ENCODE peak calls at places on chromosomes 13 and 19, in eight cellular contexts. O is OCI-LY7, T is PC-3, I is bronchial epithelial cell, Z is kidney epithelial cell, C is progenitor cell of endocrine pancreas, K is cardiac fibroblast, Y is A673. D is an unnamed sample.

GRCh38 chr13:113489549-113490495 is 689 bp downstream of the DCUN1D2 start:
- DNase-seq in C (no peak), O (peak), T (peak), I (peak), K (peak), Z (no peak), Y (peak), D (no peak)

GRCh38 chr19:43524922-43525835 is 1.8 kb downstream of the ETHE1 start:
- DNase-seq in Y (peak), I (peak), C (no peak), O (no peak), T (peak), Z (no peak), K (peak), D (no peak)

GRCh38 chr13:30991922-30992321 is 59.5 kb downstream of the TEX26 start:
- DNase-seq in T (no peak), Y (no peak), C (no peak), K (no peak), O (no peak), Z (no peak), I (peak), D (no peak)

GRCh38 chr13:37695200-37695599 is 96.6 kb upstream of the POSTN start:
- DNase-seq in K (no peak), C (no peak), I (no peak), Z (no peak), Y (no peak), O (no peak), T (no peak), D (no peak)

GRCh38 chr13:31540316-31540715 is 199.0 kb upstream of the RXFP2 start:
- DNase-seq in T (peak), I (peak), C (no peak), Y (no peak), O (no peak), K (no peak), Z (no peak), D (no peak)

GRCh38 chr13:50162567-50162966 is 147.3 kb downstream of the KCNRG start:
- DNase-seq in K (no peak), C (no peak), I (no peak), T (no peak), Y (no peak), Z (no peak), O (no peak), D (no peak)

GRCh38 chr13:28716511-28716910 is 2.3 kb downstream of the SLC46A3 start:
- DNase-seq in I (peak), K (peak), Z (peak), Y (no peak), C (no peak), O (no peak), T (peak), D (no peak)

GRCh38 chr19:29887498-29887897 is 54.5 kb upstream of the URI1 start:
- DNase-seq in K (peak), C (no peak), T (no peak), Z (no peak), Y (no peak), I (no peak), O (peak), D (no peak)

GRCh38 chr19:46624958-46625661 is at the start of gene PTGIR:
- DNase-seq in I (peak), C (no peak), T (no peak), Z (no peak), K (peak), O (no peak), Y (no peak), D (no peak)

GRCh38 chr13:89673789-89674311 is 1673.6 kb upstream of the MIR17HG start:
- DNase-seq in K (no peak), Y (no peak), T (no peak), C (no peak), O (no peak), I (no peak), Z (no peak), D (no peak)

GRCh38 chr13:111270765-111271164 is 49.7 kb upstream of the TEX29 start:
- DNase-seq in I (peak), Z (no peak), O (no peak), K (no peak), C (no peak), Y (no peak), T (no peak), D (no peak)

GRCh38 chr13:33678906-33679657 is 138.9 kb upstream of the RFC3 start:
- DNase-seq in O (no peak), I (peak), Y (no peak), T (peak), C (no peak), K (peak), Z (peak), D (no peak)

GRCh38 chr19:21322528-21322927 is 6.7 kb downstream of the ZNF708 start:
- DNase-seq in Y (no peak), T (no peak), O (no peak), I (no peak), C (no peak), K (peak), Z (no peak), D (no peak)

GRCh38 chr19:34276614-34277013 is 22.3 kb downstream of the GARRE1 start:
- DNase-seq in O (peak), K (no peak), Y (no peak), C (no peak), I (no peak), T (no peak), Z (no peak), D (no peak)

GRCh38 chr13:23770428-23770827 is 118.8 kb downstream of the MIPEP start:
- DNase-seq in O (no peak), C (no peak), T (no peak), I (no peak), Z (no peak), K (no peak), Y (no peak), D (no peak)

GRCh38 chr13:24264976-24265375 is 44.4 kb upstream of the C1QTNF9 start:
- DNase-seq in O (no peak), Y (no peak), I (peak), C (no peak), Z (no peak), T (no peak), K (no peak), D (peak)

GRCh38 chr19:3785938-3786824 is at the start of gene MATK:
- DNase-seq in Z (no peak), Y (no peak), T (no peak), K (no peak), I (no peak), C (no peak), O (no peak), D (peak)

GRCh38 chr13:114334305-114335053 is 20.2 kb downstream of the CHAMP1 start:
- DNase-seq in Z (no peak), C (no peak), T (no peak), I (no peak), Y (no peak), K (no peak), O (peak), D (no peak)

GRCh38 chr19:33796164-33797100 is at the start of gene KCTD15:
- DNase-seq in T (peak), K (peak), I (no peak), O (peak), C (peak), Z (no peak), Y (peak), D (no peak)

GRCh38 chr13:39321578-39321977 is 281.4 kb downstream of the LHFPL6 start:
- DNase-seq in K (peak), I (no peak), C (no peak), T (no peak), Y (no peak), Z (no peak), O (no peak), D (no peak)

GRCh38 chr13:56347014-56347413 is 793.7 kb upstream of the PRR20A start:
- DNase-seq in C (no peak), T (no peak), Y (no peak), O (no peak), Z (no peak), K (no peak), I (no peak), D (no peak)

GRCh38 chr19:11324079-11324661 is 15.3 kb downstream of the RAB3D start:
- DNase-seq in Y (peak), K (peak), I (peak), Z (peak), C (no peak), T (peak), O (peak), D (peak)

GRCh38 chr13:84831666-84832657 is 949.7 kb upstream of the SLITRK1 start:
- DNase-seq in O (no peak), C (no peak), Z (no peak), T (no peak), Y (no peak), I (no peak), K (no peak), D (no peak)

DNA sequence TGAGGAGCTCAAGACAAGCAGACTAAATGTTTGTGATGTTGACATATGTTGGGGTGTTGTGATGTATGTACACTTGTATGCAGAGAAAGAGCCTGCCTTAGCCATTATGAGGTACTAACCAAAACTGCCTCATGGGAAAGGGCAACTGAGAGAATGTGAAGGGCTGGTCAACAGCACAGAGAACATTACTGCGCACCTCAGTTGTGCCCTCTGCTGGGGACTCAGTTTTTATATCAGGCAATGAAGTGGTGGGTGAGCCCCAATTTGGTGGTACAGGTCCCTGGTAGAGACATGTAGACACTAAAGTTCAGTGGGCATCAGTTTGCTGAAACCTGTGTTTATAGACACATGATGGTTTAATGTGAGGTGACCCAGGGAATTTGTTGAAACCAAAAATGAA is 286.9 kb downstream of the DCT start:
- DNase-seq in T (peak), Y (peak), I (peak), O (peak), C (no peak), Z (no peak), K (peak), D (no peak)
- TF ChIP-seq CTCF in T (peak), Y (peak), I (peak), O (peak), C (peak), Z (peak), K (peak), D (no peak)

DNA sequence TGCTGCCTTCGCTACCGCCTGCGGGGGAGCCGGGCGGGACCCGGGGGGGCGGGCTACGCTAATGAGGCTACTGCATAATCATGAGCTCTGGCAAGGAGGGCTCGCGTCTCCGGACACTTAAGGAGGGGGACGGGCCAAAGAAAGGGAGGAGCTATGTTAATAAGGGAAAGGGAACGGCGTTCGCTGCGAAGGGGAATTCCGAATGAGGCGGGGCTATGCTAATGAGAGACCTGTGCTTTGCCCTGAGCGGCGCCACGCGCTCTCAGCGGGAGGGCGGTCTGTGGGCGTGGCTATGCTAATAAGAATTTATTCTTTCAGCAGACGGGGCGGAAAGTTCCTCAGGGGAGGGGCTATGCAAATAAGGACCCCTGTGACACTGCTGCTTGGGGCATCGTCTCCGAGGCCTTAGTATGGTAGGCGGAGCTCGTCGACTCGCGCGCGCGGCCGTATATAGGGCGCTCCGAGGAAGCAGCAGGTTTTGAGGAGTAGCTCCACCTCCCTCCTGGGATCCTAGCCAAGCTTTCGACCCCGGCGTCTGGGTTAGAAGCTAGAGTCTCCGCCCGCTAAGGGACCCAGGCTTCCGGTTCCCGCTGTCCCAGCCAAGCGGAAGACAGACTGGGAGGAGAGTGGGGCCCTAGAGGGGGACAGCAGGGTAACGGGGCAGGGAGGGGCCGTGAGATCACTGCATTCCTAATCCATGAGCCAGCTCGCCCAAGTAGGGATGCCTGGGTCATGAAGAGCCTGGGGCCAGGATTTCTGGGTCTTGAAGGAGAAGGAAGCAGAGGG is at the start of gene RRAS:
- DNase-seq in C (peak), I (peak), K (peak), Z (peak), O (peak), Y (peak), T (peak), D (peak)
- TF ChIP-seq CTCF in C (no peak), I (no peak), K (no peak), Z (no peak), O (no peak), Y (no peak), T (no peak), D (no peak)

DNA sequence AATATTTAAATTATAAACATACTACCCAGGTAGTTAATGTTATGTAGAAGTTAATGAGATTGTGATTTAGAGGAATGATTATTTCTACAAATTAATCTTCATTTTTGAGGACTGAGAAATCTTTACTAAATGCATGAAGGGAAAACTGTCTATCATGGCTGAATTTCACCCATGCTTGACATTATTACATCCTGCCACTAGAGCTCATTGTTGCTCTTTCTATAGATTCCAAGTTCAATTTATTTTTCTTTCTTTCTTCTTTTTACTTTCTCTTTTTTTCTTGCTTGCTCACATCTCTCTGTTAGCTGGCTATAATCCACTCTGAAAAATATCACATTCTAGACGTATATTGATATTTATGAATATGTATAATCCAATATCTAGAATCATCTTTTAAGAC is 505.0 kb upstream of the KLHL1 start:
- DNase-seq in O (no peak), K (no peak), Z (no peak), Y (no peak), T (peak), I (peak), C (no peak), D (no peak)
- TF ChIP-seq CTCF in O (peak), K (no peak), Z (peak), Y (peak), T (peak), I (no peak), C (peak), D (no peak)

GRCh38 chr13:62320129-62320724 is 904.6 kb upstream of the PCDH20 start:
- DNase-seq in T (peak), Z (peak), C (no peak), O (peak), I (peak), K (peak), Y (peak), D (no peak)
- TF ChIP-seq CTCF in T (peak), Z (peak), C (peak), O (peak), I (peak), K (peak), Y (peak), D (no peak)

GRCh38 chr19:39038098-39038497 is 5.7 kb upstream of the FBXO27 start:
- DNase-seq in T (peak), Z (no peak), K (peak), I (peak), Y (peak), C (no peak), O (no peak), D (no peak)
- TF ChIP-seq CTCF in T (peak), Z (peak), K (peak), I (peak), Y (peak), C (peak), O (no peak), D (no peak)

DNA sequence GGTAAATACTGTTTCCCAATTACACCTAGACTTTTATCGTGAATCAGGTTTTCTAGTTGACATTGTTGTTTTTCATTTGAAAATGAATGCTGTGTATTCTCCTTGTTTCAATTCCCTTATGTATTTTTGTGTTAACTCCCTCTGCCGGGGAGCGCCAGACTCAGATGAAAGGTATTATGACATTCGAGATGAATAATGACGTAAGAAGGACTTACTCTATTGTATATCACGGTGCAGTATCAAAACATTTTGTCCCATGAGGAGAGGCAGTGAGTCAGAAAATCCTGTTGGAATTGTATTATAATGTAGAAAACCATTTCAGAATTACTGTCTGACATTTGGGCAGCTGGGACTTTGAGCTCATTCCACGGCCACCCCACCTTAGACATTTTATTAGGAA is 61.6 kb downstream of the LRCH1 start:
- DNase-seq in I (peak), K (peak), C (no peak), Z (no peak), O (no peak), T (no peak), Y (no peak), D (no peak)
- TF ChIP-seq CTCF in I (no peak), K (peak), C (no peak), Z (no peak), O (no peak), T (no peak), Y (peak), D (no peak)

DNA sequence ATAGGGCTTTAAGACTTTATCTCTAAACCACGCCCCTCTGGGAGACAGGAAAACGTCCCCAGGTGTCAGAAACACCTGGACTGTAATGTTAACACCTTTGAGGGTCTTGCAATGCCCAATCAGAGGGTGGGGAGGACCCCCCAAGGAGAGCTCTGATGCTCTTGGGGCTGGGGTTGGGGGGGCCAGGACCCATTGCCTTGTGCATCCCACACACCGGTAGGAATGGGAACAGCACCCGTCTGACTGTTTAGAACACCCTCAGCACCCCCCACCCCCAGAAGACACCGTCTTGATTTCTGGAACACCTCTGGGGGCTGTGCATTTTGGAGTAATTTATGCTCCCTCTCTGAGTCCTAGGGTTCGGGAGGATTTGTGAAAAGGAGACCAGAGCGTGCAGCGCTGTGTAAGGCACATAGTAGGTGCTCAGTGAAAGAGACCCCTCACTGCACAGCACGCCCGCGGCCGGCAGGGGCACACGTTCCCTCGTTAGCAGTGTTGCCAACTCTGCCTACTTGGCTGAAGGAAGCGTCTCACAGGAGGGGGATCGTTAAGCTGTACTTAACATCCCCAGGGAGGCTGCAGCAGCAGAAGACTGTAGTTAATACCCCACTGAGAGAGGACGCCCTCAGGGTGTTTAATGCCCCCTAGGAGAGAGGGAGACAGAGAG is 2.8 kb upstream of the ERFL start:
- DNase-seq in O (peak), Y (peak), C (no peak), I (no peak), Z (no peak), K (peak), T (no peak), D (no peak)
- TF ChIP-seq CTCF in O (peak), Y (peak), C (peak), I (peak), Z (peak), K (peak), T (no peak), D (peak)

GRCh38 chr13:105144020-105144419 is 1391.4 kb downstream of the EFNB2 start:
- DNase-seq in C (no peak), K (no peak), Z (no peak), O (no peak), I (no peak), T (no peak), Y (no peak), D (no peak)
- TF ChIP-seq CTCF in C (no peak), K (no peak), Z (no peak), O (no peak), I (no peak), T (no peak), Y (no peak), D (no peak)

GRCh38 chr19:18731562-18732008 is 48.1 kb downstream of the CRTC1 start:
- DNase-seq in K (peak), Z (no peak), O (no peak), T (no peak), Y (peak), I (peak), C (no peak), D (no peak)
- TF ChIP-seq CTCF in K (no peak), Z (no peak), O (no peak), T (no peak), Y (no peak), I (no peak), C (no peak), D (no peak)

DNA sequence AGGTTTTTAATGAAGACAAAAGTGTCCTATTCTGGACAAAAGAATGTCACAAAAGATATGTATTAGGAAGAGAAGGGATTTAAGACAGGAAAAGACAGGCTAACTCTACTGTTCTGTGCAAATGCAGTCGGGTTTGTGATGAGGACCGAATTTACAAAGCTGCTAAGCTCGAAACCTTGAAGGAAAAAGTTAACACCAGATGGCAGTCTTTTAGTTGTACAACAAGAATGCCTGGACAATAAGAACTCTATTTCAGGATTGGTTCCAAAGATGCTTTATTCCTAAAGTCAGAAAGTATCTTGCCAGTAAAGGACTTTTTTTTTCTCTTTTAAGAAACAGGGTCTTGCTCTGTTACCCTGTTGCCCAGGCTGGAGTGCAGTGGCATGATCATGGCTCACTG is 51.1 kb downstream of the HS6ST3 start:
- DNase-seq in Y (peak), Z (no peak), C (no peak), K (peak), T (peak), I (peak), O (peak), D (no peak)
- TF ChIP-seq CTCF in Y (peak), Z (peak), C (peak), K (peak), T (peak), I (peak), O (peak), D (no peak)